ENCODE peak calls at places on chromosomes 3 and 15, in eight cellular contexts. A, G, L, T, Q, V, H and E are unnamed samples.

GRCh38 chr15:42736178-42736792 is 643 bp downstream of the CDAN1 start:
- DNase-seq in A (peak), G (peak), L (no peak), T (no peak), Q (peak), V (peak), H (no peak), E (peak)

GRCh38 chr3:158912188-158912587 is 110.3 kb downstream of the MFSD1 start:
- DNase-seq in A (no peak), G (no peak), L (no peak), T (no peak), Q (no peak), V (no peak), H (no peak), E (no peak)

GRCh38 chr3:137205394-137206060 is 247.7 kb downstream of the IL20RB start:
- DNase-seq in A (no peak), G (no peak), L (no peak), T (no peak), Q (no peak), V (no peak), H (peak), E (no peak)

GRCh38 chr15:33045066-33045810 is 149.3 kb downstream of the FMN1 start:
- DNase-seq in A (no peak), G (peak), L (no peak), T (no peak), Q (no peak), V (no peak), H (peak), E (no peak)

GRCh38 chr3:177816667-177817208 is 619.5 kb upstream of the TBL1XR1 start:
- DNase-seq in A (no peak), G (peak), L (no peak), T (no peak), Q (peak), V (no peak), H (peak), E (no peak)

GRCh38 chr3:155548194-155548593 is 196.7 kb downstream of the PLCH1 start:
- DNase-seq in A (no peak), G (no peak), L (no peak), T (no peak), Q (no peak), V (no peak), H (no peak), E (no peak)

GRCh38 chr3:45095916-45096526 is 50.2 kb downstream of the CDCP1 start:
- DNase-seq in A (peak), G (peak), L (no peak), T (no peak), Q (no peak), V (no peak), H (no peak), E (no peak)

GRCh38 chr15:48469271-48469670 is 138.0 kb downstream of the DUT start:
- DNase-seq in A (no peak), G (no peak), L (no peak), T (no peak), Q (no peak), V (no peak), H (no peak), E (no peak)

GRCh38 chr3:156471431-156471830 is 83.5 kb downstream of the SSR3 start:
- DNase-seq in A (no peak), G (peak), L (no peak), T (no peak), Q (no peak), V (peak), H (no peak), E (no peak)

GRCh38 chr3:140863481-140864084 is 78.1 kb upstream of the SLC25A36 start:
- DNase-seq in A (no peak), G (peak), L (peak), T (peak), Q (peak), V (peak), H (peak), E (peak)

GRCh38 chr3:194364652-194365434 is 4.7 kb downstream of the LRRC15 start:
- DNase-seq in A (no peak), G (peak), L (no peak), T (peak), Q (no peak), V (no peak), H (peak), E (no peak)

GRCh38 chr3:150765949-150766720 is 3.2 kb upstream of the SIAH2 start:
- DNase-seq in A (no peak), G (no peak), L (no peak), T (no peak), Q (peak), V (no peak), H (peak), E (peak)

GRCh38 chr3:141271279-141272033 is 39.8 kb downstream of the PXYLP1 start:
- DNase-seq in A (no peak), G (no peak), L (no peak), T (no peak), Q (peak), V (no peak), H (no peak), E (no peak)

GRCh38 chr3:72331076-72331475 is 517.2 kb downstream of the SHQ1 start:
- DNase-seq in A (no peak), G (no peak), L (no peak), T (no peak), Q (no peak), V (no peak), H (no peak), E (no peak)

GRCh38 chr3:124553178-124553577 is 177.1 kb upstream of the UMPS start:
- DNase-seq in A (no peak), G (no peak), L (no peak), T (no peak), Q (no peak), V (no peak), H (no peak), E (no peak)

GRCh38 chr3:134869153-134869726 is 74.2 kb downstream of the EPHB1 start:
- DNase-seq in A (no peak), G (no peak), L (no peak), T (no peak), Q (no peak), V (no peak), H (no peak), E (no peak)

GRCh38 chr3:183265713-183266417 is 12.8 kb downstream of the B3GNT5 start:
- DNase-seq in A (no peak), G (peak), L (no peak), T (peak), Q (peak), V (no peak), H (peak), E (no peak)

GRCh38 chr15:69628256-69629093 is 175.9 kb downstream of the RPLP1 start:
- DNase-seq in A (no peak), G (no peak), L (no peak), T (no peak), Q (no peak), V (no peak), H (no peak), E (no peak)

GRCh38 chr3:46716461-46717441 is 918 bp downstream of the PRSS50 start:
- DNase-seq in A (peak), G (no peak), L (no peak), T (no peak), Q (no peak), V (no peak), H (no peak), E (peak)

GRCh38 chr3:118932822-118933558 is 101.7 kb downstream of the IGSF11 start:
- DNase-seq in A (peak), G (no peak), L (no peak), T (no peak), Q (no peak), V (no peak), H (no peak), E (no peak)

GRCh38 chr15:38547255-38547997 is 17.2 kb downstream of the RASGRP1 start:
- DNase-seq in A (no peak), G (peak), L (no peak), T (no peak), Q (no peak), V (no peak), H (peak), E (no peak)

GRCh38 chr3:143302638-143303171 is 183.1 kb downstream of the CHST2 start:
- DNase-seq in A (no peak), G (peak), L (no peak), T (peak), Q (no peak), V (no peak), H (peak), E (no peak)

GRCh38 chr3:56219894-56220805 is 248.1 kb downstream of the ERC2 start:
- DNase-seq in A (no peak), G (no peak), L (no peak), T (no peak), Q (no peak), V (no peak), H (no peak), E (no peak)

GRCh38 chr15:73485372-73485771 is 42.4 kb downstream of the REC114 start:
- DNase-seq in A (no peak), G (no peak), L (no peak), T (no peak), Q (no peak), V (no peak), H (no peak), E (no peak)

GRCh38 chr3:71124048-71124447 is 459.5 kb downstream of the FOXP1 start:
- DNase-seq in A (no peak), G (no peak), L (no peak), T (no peak), Q (no peak), V (no peak), H (no peak), E (no peak)

GRCh38 chr3:119559441-119559963 is at the start of gene CD80:
- DNase-seq in A (peak), G (peak), L (peak), T (no peak), Q (peak), V (no peak), H (peak), E (peak)

GRCh38 chr3:125048282-125048681 is 7.5 kb downstream of the HEG1 start:
- DNase-seq in A (peak), G (peak), L (no peak), T (no peak), Q (no peak), V (no peak), H (no peak), E (no peak)

GRCh38 chr15:44780608-44781007 is 44.3 kb downstream of the TRIM69 start:
- DNase-seq in A (no peak), G (no peak), L (no peak), T (no peak), Q (no peak), V (no peak), H (no peak), E (no peak)

GRCh38 chr3:191136347-191136746 is 62.7 kb upstream of the OSTN start:
- DNase-seq in A (no peak), G (peak), L (no peak), T (no peak), Q (peak), V (no peak), H (peak), E (peak)
- TF ChIP-seq CTCF in A (no peak), G (peak), L (peak), T (peak), Q (peak), V (no peak), H (peak), E (peak)

GRCh38 chr3:154191520-154191919 is 70.3 kb downstream of the ARHGEF26 start:
- DNase-seq in A (no peak), G (no peak), L (no peak), T (no peak), Q (no peak), V (no peak), H (peak), E (no peak)
- TF ChIP-seq CTCF in A (no peak), G (no peak), L (no peak), T (no peak), Q (no peak), V (no peak), H (no peak), E (no peak)

DNA sequence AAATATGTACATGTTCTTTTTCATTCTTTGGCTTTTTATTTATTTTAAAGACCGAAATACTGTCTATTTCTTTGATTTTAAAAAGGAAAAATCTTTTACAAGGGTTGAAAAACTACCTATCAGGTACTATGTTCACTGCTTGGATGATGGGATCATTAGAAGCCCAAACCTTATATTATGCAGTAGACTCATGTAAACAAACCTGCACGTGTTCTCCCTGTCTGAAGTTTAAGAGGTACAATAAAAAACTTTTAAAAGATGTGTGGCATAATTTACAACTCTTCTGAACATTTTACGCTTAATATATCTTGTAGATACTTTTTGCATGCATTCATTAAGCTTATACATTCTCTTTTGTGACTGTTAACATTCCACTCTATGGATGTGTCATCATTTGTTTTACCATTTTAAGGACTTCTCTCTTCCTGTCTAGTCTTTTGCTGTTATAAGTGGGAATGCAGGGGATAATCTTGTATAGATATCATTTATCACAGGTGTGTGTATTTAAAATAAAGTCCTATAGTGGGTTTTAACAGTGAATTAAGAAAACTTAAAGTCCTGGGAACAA is 6.2 kb downstream of the MGA start:
- DNase-seq in A (no peak), G (no peak), L (no peak), T (no peak), Q (no peak), V (no peak), H (peak), E (no peak)
- TF ChIP-seq CTCF in A (no peak), G (no peak), L (no peak), T (no peak), Q (no peak), V (no peak), H (no peak), E (no peak)

GRCh38 chr3:127961963-127962362 is 46.9 kb downstream of the KBTBD12 start:
- DNase-seq in A (no peak), G (no peak), L (no peak), T (no peak), Q (no peak), V (no peak), H (peak), E (no peak)
- TF ChIP-seq CTCF in A (no peak), G (no peak), L (no peak), T (no peak), Q (no peak), V (no peak), H (no peak), E (no peak)

GRCh38 chr15:65979837-65980236 is 110.5 kb downstream of the RAB11A start:
- DNase-seq in A (no peak), G (no peak), L (no peak), T (no peak), Q (no peak), V (no peak), H (no peak), E (no peak)

GRCh38 chr15:65982941-65983340 is 113.7 kb downstream of the RAB11A start:
- DNase-seq in A (no peak), G (no peak), L (no peak), T (no peak), Q (no peak), V (no peak), H (no peak), E (no peak)

GRCh38 chr15:65980824-65981456 is 111.6 kb downstream of the RAB11A start:
- DNase-seq in A (no peak), G (peak), L (peak), T (peak), Q (peak), V (peak), H (peak), E (peak)

GRCh38 chr15:65979316-65979715 is 110.0 kb downstream of the RAB11A start:
- DNase-seq in A (no peak), G (no peak), L (peak), T (no peak), Q (peak), V (no peak), H (peak), E (peak)

DNA sequence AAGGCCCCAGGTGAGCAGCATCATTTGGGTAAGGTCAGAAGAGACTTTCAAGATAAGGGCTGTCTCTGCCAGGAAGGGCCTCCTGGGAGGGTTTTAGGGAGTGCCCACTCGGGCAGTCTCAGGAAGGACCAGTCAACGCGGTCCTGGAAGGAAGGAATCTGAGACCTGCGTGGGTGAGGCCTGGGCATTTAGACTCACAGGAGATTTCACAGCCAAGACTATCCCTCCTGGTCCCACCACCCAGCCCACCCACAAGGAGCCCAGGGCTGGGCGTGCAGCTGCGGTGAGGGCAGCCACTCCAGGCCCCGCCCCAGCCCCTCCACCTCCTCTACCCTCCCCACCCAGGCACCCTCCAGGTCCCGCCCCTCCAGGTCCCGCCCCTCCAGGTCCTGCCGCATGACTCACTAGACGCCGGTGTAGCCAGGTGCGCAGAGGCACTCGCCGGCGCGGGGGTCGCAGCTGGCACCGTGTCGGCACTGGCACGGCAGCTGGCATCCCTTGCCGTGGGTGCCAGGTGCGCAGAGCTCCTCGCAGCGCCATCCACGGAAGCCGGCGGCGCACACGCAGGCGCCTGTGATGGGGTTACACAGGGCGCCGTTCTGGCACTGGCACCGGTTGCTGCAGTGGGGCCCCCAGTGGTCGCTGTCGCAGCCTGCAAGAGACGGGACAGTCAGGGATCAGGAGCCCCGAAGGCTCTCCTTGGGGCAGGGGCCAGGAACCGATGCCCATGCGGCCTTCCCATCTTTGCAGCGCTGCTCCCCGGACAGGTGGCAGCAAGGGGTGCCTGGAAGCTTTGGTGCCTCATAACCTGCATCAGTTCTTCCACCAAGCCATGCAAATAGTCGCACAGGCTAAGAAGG is 112.8 kb downstream of the RAB11A start:
- DNase-seq in A (no peak), G (no peak), L (peak), T (no peak), Q (peak), V (no peak), H (no peak), E (peak)
- TF ChIP-seq CTCF in A (no peak), G (no peak), L (peak), T (no peak), Q (peak), V (no peak), H (no peak), E (peak)

DNA sequence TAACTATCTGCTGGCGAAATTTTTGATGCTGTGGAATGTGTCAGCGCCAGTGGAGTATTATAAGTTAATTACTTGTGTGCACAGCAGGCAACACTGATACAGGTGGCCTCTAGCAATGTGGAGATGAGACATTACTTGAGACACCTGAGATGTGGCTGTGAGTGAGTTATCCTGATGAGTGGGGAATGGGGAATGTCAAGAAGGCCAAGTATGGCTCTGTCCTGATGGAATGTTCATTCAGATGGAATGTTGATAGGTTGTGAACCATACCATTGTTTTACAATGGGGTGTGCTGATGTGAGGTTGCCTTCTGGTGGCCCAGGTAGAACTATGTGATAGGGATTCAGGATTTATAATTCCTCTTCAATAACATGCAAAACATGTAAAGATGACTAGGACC is 404.8 kb downstream of the PTPRG start:
- DNase-seq in A (no peak), G (no peak), L (no peak), T (no peak), Q (no peak), V (no peak), H (peak), E (no peak)
- TF ChIP-seq CTCF in A (no peak), G (no peak), L (no peak), T (no peak), Q (no peak), V (no peak), H (no peak), E (no peak)

DNA sequence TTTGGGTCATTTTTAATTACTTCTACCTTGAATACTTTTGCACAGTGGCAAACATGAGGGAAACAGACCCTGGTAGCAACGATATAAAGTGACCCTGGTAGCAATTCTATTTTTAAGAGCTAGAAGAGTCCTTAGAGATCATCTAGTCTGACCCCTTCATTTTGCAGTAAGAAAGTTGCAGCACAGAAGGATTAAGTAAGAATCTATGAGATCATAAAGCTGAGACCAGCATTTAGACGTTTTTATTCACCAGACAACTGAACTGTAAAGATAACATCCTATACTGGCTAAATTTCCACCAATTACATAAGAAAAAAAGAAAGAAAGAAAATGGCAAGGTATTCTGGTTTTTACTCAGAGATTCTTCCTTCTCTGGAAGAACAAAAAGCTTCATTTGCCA is 50.0 kb downstream of the LRRFIP2 start:
- DNase-seq in A (no peak), G (no peak), L (no peak), T (no peak), Q (no peak), V (no peak), H (no peak), E (no peak)
- TF ChIP-seq CTCF in A (no peak), G (no peak), L (no peak), T (no peak), Q (no peak), V (no peak), H (no peak), E (no peak)

DNA sequence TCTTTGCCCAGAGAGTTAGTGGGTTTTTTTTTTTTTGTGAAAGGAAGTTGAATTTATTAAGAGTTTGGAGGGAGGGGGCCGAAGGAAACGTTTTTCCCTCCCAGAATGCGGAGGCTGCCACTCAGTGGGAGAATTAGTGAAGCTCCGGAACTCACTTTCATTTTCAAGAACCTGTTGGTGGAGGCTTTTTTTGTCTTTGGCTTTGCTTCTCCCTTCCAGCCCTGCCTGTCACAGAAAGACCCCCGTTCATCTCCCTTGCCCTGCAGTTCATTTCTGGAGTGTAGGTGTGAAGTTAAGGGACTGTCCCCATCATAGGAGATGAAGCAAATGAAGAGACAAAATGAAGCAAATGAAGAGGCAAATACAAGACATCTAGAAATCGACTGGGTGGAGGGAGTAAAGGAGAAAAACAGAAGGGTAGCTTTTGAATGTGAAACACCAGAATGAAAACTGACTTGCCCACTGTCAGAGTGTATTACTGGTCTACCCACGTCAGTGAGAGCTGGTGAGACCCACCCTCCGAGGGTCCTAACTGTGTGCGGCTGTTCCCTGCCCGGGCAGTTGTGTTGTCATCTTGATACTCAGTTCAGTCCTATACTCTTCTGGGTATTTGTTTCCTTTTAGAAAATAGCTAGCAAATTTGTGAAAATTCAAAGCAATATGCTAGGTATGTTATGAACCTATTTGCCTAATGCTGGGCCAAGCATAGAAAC is 91.5 kb downstream of the ITPR1 start:
- DNase-seq in A (peak), G (peak), L (no peak), T (no peak), Q (peak), V (peak), H (peak), E (peak)
- TF ChIP-seq CTCF in A (no peak), G (no peak), L (no peak), T (no peak), Q (peak), V (no peak), H (peak), E (no peak)

GRCh38 chr3:43996379-43997301 is 245.0 kb upstream of the TOPAZ1 start:
- DNase-seq in A (no peak), G (peak), L (peak), T (no peak), Q (peak), V (no peak), H (no peak), E (peak)
- TF ChIP-seq CTCF in A (no peak), G (no peak), L (no peak), T (peak), Q (no peak), V (no peak), H (no peak), E (peak)